ENCODE peak calls at places on chromosomes 5 and 9, in four cellular contexts. M is fibroblast of villous mesenchyme, P is fibroblast of pulmonary artery, B is amygdala. Q is an unnamed sample.

GRCh38 chr9:89854715-89855475 is 250.1 kb downstream of the GADD45G start:
- DNase-seq in B (no peak), P (no peak), M (no peak), Q (no peak)

GRCh38 chr9:98099898-98100297 is 19.1 kb downstream of the TRIM14 start:
- DNase-seq in M (no peak), B (no peak), P (no peak), Q (no peak)

GRCh38 chr9:3909966-3910650 is 384.3 kb upstream of the RFX3 start:
- DNase-seq in P (no peak), M (no peak), B (no peak), Q (no peak)

GRCh38 chr5:1480217-1480616 is 35.0 kb upstream of the SLC6A3 start:
- DNase-seq in M (peak), B (peak), P (no peak), Q (no peak)

GRCh38 chr5:135473956-135474670 is 22.0 kb upstream of the TIFAB start:
- DNase-seq in B (no peak), M (no peak), P (no peak), Q (no peak)

GRCh38 chr5:149011084-149011483 is 51.8 kb downstream of the SH3TC2 start:
- DNase-seq in B (no peak), M (no peak), P (no peak), Q (no peak)

GRCh38 chr9:87213948-87214347 is 266.6 kb upstream of the GAS1 start:
- DNase-seq in B (no peak), M (no peak), P (no peak), Q (no peak)

GRCh38 chr9:133591985-133592384 is 17.2 kb downstream of the FAM163B start:
- DNase-seq in B (no peak), M (no peak), P (no peak), Q (no peak)

GRCh38 chr9:136667217-136667939 is 4.7 kb downstream of the EGFL7 start:
- DNase-seq in P (no peak), B (no peak), M (no peak), Q (no peak)

GRCh38 chr9:106307670-106308069 is 555.3 kb upstream of the ZNF462 start:
- DNase-seq in P (no peak), M (no peak), B (no peak), Q (no peak)

GRCh38 chr9:133509179-133510083 is 15.3 kb downstream of the MYMK start:
- DNase-seq in M (peak), P (no peak), B (no peak), Q (peak)

GRCh38 chr9:129069128-129069824 is 11.6 kb upstream of the DOLPP1 start:
- DNase-seq in P (peak), B (peak), M (peak), Q (no peak)

GRCh38 chr5:35159370-35159742 is 70.9 kb downstream of the PRLR start:
- DNase-seq in M (peak), B (no peak), P (peak), Q (no peak)

GRCh38 chr5:40502045-40502444 is 177.7 kb upstream of the PTGER4 start:
- DNase-seq in M (no peak), B (no peak), P (no peak), Q (no peak)

GRCh38 chr5:140366770-140367630 is 7.0 kb downstream of the SLC4A9 start:
- DNase-seq in P (no peak), B (no peak), M (no peak), Q (no peak)

GRCh38 chr5:125992050-125992449 is 431.2 kb upstream of the GRAMD2B start:
- DNase-seq in P (no peak), M (no peak), B (no peak), Q (no peak)

GRCh38 chr9:94490465-94490864 is 64.4 kb upstream of the PCAT7 start:
- DNase-seq in P (peak), M (peak), B (no peak), Q (no peak)

GRCh38 chr5:97163360-97163764 is 19.7 kb downstream of the RIOK2 start:
- DNase-seq in P (peak), B (no peak), M (peak), Q (no peak)

GRCh38 chr9:116589392-116590354 is 97.4 kb upstream of the TRIM32 start:
- DNase-seq in M (peak), B (no peak), P (peak), Q (peak)

GRCh38 chr9:129640086-129640870 is 1.7 kb downstream of the ASB6 start:
- DNase-seq in B (no peak), P (peak), M (peak), Q (no peak)

GRCh38 chr5:115179068-115179958 is 9.6 kb upstream of the TRIM36 start:
- DNase-seq in P (no peak), M (no peak), B (no peak), Q (peak)

GRCh38 chr5:131252824-131253171 is 11.1 kb upstream of the CDC42SE2 start:
- DNase-seq in M (no peak), B (no peak), P (no peak), Q (no peak)

GRCh38 chr5:43947870-43948269 is 344.9 kb downstream of the NNT start:
- DNase-seq in M (peak), B (no peak), P (peak), Q (no peak)

GRCh38 chr5:145141534-145141933 is 693.6 kb downstream of the PRELID2 start:
- DNase-seq in M (no peak), B (no peak), P (no peak), Q (no peak)

GRCh38 chr5:31614147-31615030 is 24.5 kb upstream of the PDZD2 start:
- DNase-seq in B (no peak), M (peak), P (peak), Q (no peak)

GRCh38 chr9:27487927-27488326 is 36.2 kb upstream of the IFNK start:
- DNase-seq in M (no peak), B (no peak), P (no peak), Q (no peak)

GRCh38 chr5:140348104-140348503 is 1.7 kb upstream of the HBEGF start:
- DNase-seq in B (no peak), M (no peak), P (no peak), Q (no peak)

GRCh38 chr5:40909233-40909632 is at the start of gene C7:
- DNase-seq in B (no peak), M (peak), P (peak), Q (no peak)

GRCh38 chr9:23551171-23551795 is 274.8 kb downstream of the ELAVL2 start:
- DNase-seq in P (no peak), M (no peak), B (no peak), Q (no peak)

GRCh38 chr9:114385412-114386181 is 2.2 kb downstream of the AKNA start:
- DNase-seq in P (peak), M (peak), B (peak), Q (no peak)

Q was measured in HEK293T.